ENCODE peak calls at places on chromosomes 4 and X, in six cellular contexts. T is BE2C, R is Peyer's patch, S is esophagus muscularis mucosa, A is fibroblast of mammary gland, P is AG09309. J is an unnamed sample.

GRCh38 chrX:71650333-71650969 is 16.9 kb upstream of the LOC101059915 start:
- DNase-seq in A (no peak), P (no peak), R (no peak), S (no peak), T (no peak), J (no peak)

GRCh38 chr4:153651041-153651960 is 32.8 kb upstream of the TLR2 start:
- DNase-seq in S (no peak), T (no peak), R (peak; percentile 51), A (peak; percentile 56), P (no peak), J (no peak)

GRCh38 chrX:130120321-130120731 is 10.0 kb upstream of the ELF4 start:
- DNase-seq in P (no peak), R (peak; percentile 28), A (no peak), S (no peak), T (peak; percentile 40), J (peak; percentile 40)

GRCh38 chrX:141652315-141652714 is 46.2 kb downstream of the SPANXD start:
- DNase-seq in S (no peak), T (no peak), P (no peak), R (no peak), A (no peak), J (no peak)

GRCh38 chr4:17325098-17325497 is 186.8 kb downstream of the QDPR start:
- DNase-seq in A (no peak), R (no peak), T (no peak), S (no peak), P (no peak), J (no peak)

GRCh38 chr4:86921608-86922252 is 13.1 kb upstream of the AFF1 start:
- DNase-seq in R (no peak), A (peak; percentile 39), T (no peak), P (no peak), S (no peak), J (no peak)

GRCh38 chr4:63370997-63371396 is 1038.3 kb downstream of the TECRL start:
- DNase-seq in P (no peak), S (no peak), A (no peak), T (no peak), R (no peak), J (no peak)

GRCh38 chr4:100707786-100708185 is 190.0 kb upstream of the EMCN start:
- DNase-seq in T (no peak), P (no peak), A (no peak), S (no peak), R (no peak), J (no peak)

GRCh38 chrX:13398073-13398823 is 78.4 kb upstream of the ATXN3L start:
- DNase-seq in T (no peak), P (peak; percentile 99), R (no peak), A (peak; percentile 99), S (no peak), J (no peak)

GRCh38 chr4:38650133-38650532 is 13.9 kb upstream of the KLF3 start:
- DNase-seq in S (peak; percentile 34), R (no peak), P (no peak), T (no peak), A (no peak), J (no peak)

GRCh38 chrX:48648299-48648698 is 35.3 kb upstream of the WAS start:
- DNase-seq in A (peak; percentile 63), S (no peak), R (peak; percentile 20), T (peak; percentile 44), P (peak; percentile 17), J (peak; percentile 10)

GRCh38 chr4:106358899-106359298 is 9.7 kb downstream of the GIMD1 start:
- DNase-seq in T (no peak), S (no peak), R (no peak), A (peak; percentile 69), P (peak; percentile 58), J (no peak)

GRCh38 chr4:52780627-52781354 is 29.6 kb upstream of the ERVMER34-1 start:
- DNase-seq in P (no peak), R (no peak), A (peak; percentile 35), T (peak; percentile 42), S (peak; percentile 19), J (no peak)

GRCh38 chr4:158938462-158939044 is 164.3 kb upstream of the RAPGEF2 start:
- DNase-seq in S (no peak), A (peak; percentile 75), T (no peak), P (peak; percentile 13), R (no peak), J (no peak)

GRCh38 chr4:42633605-42634388 is 23.1 kb downstream of the ATP8A1 start:
- DNase-seq in P (no peak), R (no peak), S (no peak), T (no peak), A (no peak), J (no peak)

GRCh38 chr4:101527186-101527585 is 179.9 kb upstream of the PPP3CA start:
- DNase-seq in P (no peak), S (no peak), A (no peak), R (no peak), T (no peak), J (no peak)

GRCh38 chr4:14644568-14645282 is 357.6 kb upstream of the CPEB2 start:
- DNase-seq in S (no peak), T (no peak), P (no peak), R (no peak), A (no peak), J (no peak)

GRCh38 chr4:108758498-108758897 is 4.4 kb downstream of the ETNPPL start:
- DNase-seq in T (no peak), A (no peak), R (no peak), S (no peak), P (no peak), J (no peak)

GRCh38 chrX:119481218-119481875 is 13.1 kb downstream of the SLC25A5 start:
- DNase-seq in A (no peak), R (no peak), P (no peak), S (no peak), T (peak; percentile 76), J (no peak)

GRCh38 chr4:146477054-146477453 is 44.7 kb downstream of the SLC10A7 start:
- DNase-seq in P (no peak), A (no peak), S (no peak), R (no peak), T (no peak), J (no peak)

GRCh38 chr4:128635141-128635911 is 174.2 kb upstream of the JADE1 start:
- DNase-seq in A (peak; percentile 83), T (no peak), S (no peak), R (no peak), P (no peak), J (no peak)

GRCh38 chr4:53321151-53321987 is 44.5 kb downstream of the SCFD2 start:
- DNase-seq in P (peak; percentile 94), A (peak; percentile 89), R (no peak), T (no peak), S (no peak), J (no peak)

GRCh38 chr4:151302432-151302831 is 23.0 kb downstream of the SH3D19 start:
- DNase-seq in S (peak; percentile 24), R (no peak), T (no peak), A (peak; percentile 33), P (no peak), J (no peak)

GRCh38 chr4:73010789-73011628 is 58.5 kb downstream of the COX18 start:
- DNase-seq in A (no peak), S (no peak), T (no peak), P (no peak), R (no peak), J (no peak)

GRCh38 chr4:107034091-107034698 is 1.9 kb downstream of the DKK2 start:
- DNase-seq in S (no peak), A (peak; percentile 40), R (no peak), P (no peak), T (peak; percentile 74), J (peak; percentile 71)

GRCh38 chr4:175776217-175776616 is 35.8 kb downstream of the GPM6A start:
- DNase-seq in P (no peak), S (no peak), T (no peak), A (no peak), R (no peak), J (no peak)

GRCh38 chr4:22389240-22389871 is 126.5 kb downstream of the ADGRA3 start:
- DNase-seq in T (peak; percentile 53), P (peak; percentile 68), R (no peak), A (peak; percentile 86), S (no peak), J (peak; percentile 49)

GRCh38 chr4:102789317-102789717 is 28.5 kb upstream of the MANBA start:
- DNase-seq in S (no peak), A (peak; percentile 76), P (no peak), T (no peak), R (no peak), J (no peak)

GRCh38 chrX:16765618-16766017 is 20.6 kb upstream of the TXLNG start:
- DNase-seq in R (no peak), T (no peak), S (no peak), A (no peak), P (no peak), J (no peak)

GRCh38 chrX:24799078-24799477 is 105.4 kb downstream of the POLA1 start:
- DNase-seq in T (no peak), R (no peak), S (no peak), P (no peak), A (no peak), J (no peak)

GRCh38 chr4:24137963-24138601 is 248.2 kb upstream of the PPARGC1A start:
- DNase-seq in A (no peak), P (no peak), R (no peak), T (no peak), S (no peak), J (no peak)

GRCh38 chr4:165383757-165384156 is 4.9 kb downstream of the CPE start:
- DNase-seq in T (no peak), A (peak; percentile 65), P (no peak), S (no peak), R (no peak), J (no peak)

GRCh38 chrX:4277122-4277521 is 563.7 kb upstream of the PRKX start:
- DNase-seq in A (no peak), P (no peak), S (no peak), R (no peak), T (no peak), J (no peak)
- TF ChIP-seq CTCF in A (no peak), P (no peak), S (no peak), R (no peak), T (no peak), J (peak; percentile 15)

DNA sequence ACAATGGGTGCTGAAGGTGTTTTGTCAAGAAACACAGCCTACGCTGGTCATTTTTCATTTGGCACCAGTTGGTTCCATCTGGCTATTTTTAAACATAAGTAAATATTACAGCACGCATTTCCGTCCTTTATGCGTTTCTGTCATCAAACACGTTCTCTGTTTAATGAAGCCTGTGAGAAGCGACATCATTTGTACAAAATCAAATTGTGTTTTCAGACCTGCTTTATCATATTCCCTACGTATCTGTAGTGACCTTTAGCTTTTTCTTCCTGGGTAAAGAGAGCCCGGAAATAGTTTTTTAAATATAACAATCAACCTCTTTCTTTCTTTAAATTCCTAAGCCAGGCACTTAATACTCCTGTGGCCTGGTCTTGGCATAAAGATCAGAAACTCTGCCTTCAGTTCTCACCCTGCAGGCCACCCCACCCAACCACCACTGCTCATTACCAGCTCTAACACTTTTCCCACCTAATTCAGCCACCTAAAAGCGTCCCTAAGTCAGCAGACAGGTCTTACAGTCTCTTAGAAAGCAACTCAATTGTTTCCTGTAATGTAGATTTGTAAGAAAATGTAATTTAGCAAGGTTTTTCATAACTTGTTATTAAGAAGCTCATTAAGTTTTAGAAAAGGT is 30.4 kb downstream of the ACSL1 start:
- DNase-seq in A (no peak), T (no peak), R (no peak), P (no peak), S (no peak), J (no peak)
- TF ChIP-seq CTCF in A (no peak), T (no peak), R (no peak), P (no peak), S (no peak), J (no peak)

GRCh38 chr4:1248262-1249147 is at the start of gene CTBP1:
- DNase-seq in S (no peak), R (peak; percentile 76), P (peak; percentile 34), T (peak; percentile 83), A (peak; percentile 76), J (peak; percentile 79)
- TF ChIP-seq CTCF in S (no peak), R (no peak), P (no peak), T (no peak), A (no peak), J (no peak)

GRCh38 chr4:182219400-182219799 is 23.8 kb upstream of the TENM3 start:
- DNase-seq in A (peak; percentile 44), P (no peak), R (no peak), T (no peak), S (peak; percentile 82), J (no peak)
- TF ChIP-seq CTCF in A (no peak), P (no peak), R (no peak), T (no peak), S (no peak), J (no peak)